ENCODE peak calls at places on chromosomes 13 and 19, in seven cellular contexts. U, E, Y, S, A, B and L are unnamed samples.

GRCh38 chr19:15672580-15673175 is at the start of gene CYP4F12:
- DNase-seq in U (peak), E (no peak), Y (peak), S (peak), A (peak), B (peak), L (no peak)

GRCh38 chr19:16976471-16976870 is 50.1 kb downstream of the CPAMD8 start:
- DNase-seq in U (no peak), E (no peak), Y (no peak), S (no peak), A (no peak), B (no peak), L (no peak)

GRCh38 chr13:113592571-113592970 is 8.0 kb downstream of the TFDP1 start:
- DNase-seq in U (no peak), E (no peak), Y (no peak), S (no peak), A (no peak), B (no peak), L (peak)

GRCh38 chr13:112790735-112791641 is 101.2 kb downstream of the ATP11A start:
- DNase-seq in U (no peak), E (no peak), Y (no peak), S (peak), A (no peak), B (no peak), L (peak)

GRCh38 chr13:31200636-31200970 is 828 bp downstream of the B3GLCT start:
- DNase-seq in U (peak), E (no peak), Y (no peak), S (no peak), A (peak), B (peak), L (peak)

GRCh38 chr19:7224205-7224833 is 69.9 kb downstream of the INSR start:
- DNase-seq in U (no peak), E (no peak), Y (no peak), S (no peak), A (peak), B (peak), L (no peak)

GRCh38 chr19:16824658-16825311 is 4.4 kb upstream of the SIN3B start:
- DNase-seq in U (no peak), E (no peak), Y (no peak), S (peak), A (no peak), B (peak), L (no peak)

GRCh38 chr13:26653310-26653709 is 95.8 kb downstream of the WASF3 start:
- DNase-seq in U (no peak), E (no peak), Y (no peak), S (peak), A (no peak), B (peak), L (no peak)

GRCh38 chr19:55028757-55029156 is 9.3 kb downstream of the GP6 start:
- DNase-seq in U (no peak), E (no peak), Y (no peak), S (no peak), A (no peak), B (no peak), L (no peak)

GRCh38 chr19:12783849-12784393 is 7.4 kb upstream of the JUNB start:
- DNase-seq in U (peak), E (no peak), Y (no peak), S (peak), A (peak), B (no peak), L (no peak)

GRCh38 chr19:6021878-6022569 is 44.1 kb upstream of the RANBP3 start:
- DNase-seq in U (peak), E (peak), Y (peak), S (peak), A (peak), B (peak), L (peak)

GRCh38 chr19:39199025-39199424 is 2.3 kb downstream of the NCCRP1 start:
- DNase-seq in U (no peak), E (no peak), Y (no peak), S (no peak), A (no peak), B (peak), L (no peak)

GRCh38 chr19:45817725-45818301 is 2.7 kb upstream of the RSPH6A start:
- DNase-seq in U (no peak), E (no peak), Y (no peak), S (peak), A (no peak), B (no peak), L (no peak)

GRCh38 chr19:21022996-21023395 is 2.5 kb downstream of the ZNF430 start:
- DNase-seq in U (no peak), E (no peak), Y (no peak), S (peak), A (no peak), B (peak), L (no peak)

GRCh38 chr19:47186337-47187022 is 44.5 kb downstream of the BBC3 start:
- DNase-seq in U (no peak), E (no peak), Y (no peak), S (no peak), A (no peak), B (no peak), L (no peak)

GRCh38 chr13:110438776-110439175 is 122.7 kb downstream of the RAB20 start:
- DNase-seq in U (no peak), E (no peak), Y (no peak), S (no peak), A (no peak), B (no peak), L (no peak)

GRCh38 chr13:96817336-96817941 is 176.8 kb downstream of the OXGR1 start:
- DNase-seq in U (no peak), E (no peak), Y (no peak), S (peak), A (no peak), B (peak), L (no peak)

GRCh38 chr19:40163541-40164129 is 27.6 kb upstream of the MAP3K10 start:
- DNase-seq in U (no peak), E (no peak), Y (no peak), S (no peak), A (no peak), B (no peak), L (no peak)

GRCh38 chr13:99605417-99606321 is 104.4 kb downstream of the TM9SF2 start:
- DNase-seq in U (peak), E (peak), Y (no peak), S (peak), A (peak), B (peak), L (no peak)

GRCh38 chr19:1551068-1552040 is 16.8 kb downstream of the MEX3D start:
- DNase-seq in U (no peak), E (no peak), Y (no peak), S (no peak), A (no peak), B (no peak), L (no peak)

GRCh38 chr19:10620786-10621185 is 4.6 kb upstream of the SLC44A2 start:
- DNase-seq in U (no peak), E (no peak), Y (no peak), S (peak), A (no peak), B (no peak), L (no peak)

GRCh38 chr13:20254076-20254475 is 22.0 kb upstream of the GJB6 start:
- DNase-seq in U (no peak), E (no peak), Y (no peak), S (peak), A (no peak), B (no peak), L (no peak)

GRCh38 chr13:49495783-49496762 is at the start of gene PHF11:
- DNase-seq in U (peak), E (peak), Y (peak), S (peak), A (peak), B (peak), L (peak)
- TF ChIP-seq CTCF in U (peak), E (no peak), Y (no peak), S (no peak), A (no peak), B (no peak), L (peak)

GRCh38 chr19:3073931-3074595 is 11.8 kb upstream of the TLE5 start:
- DNase-seq in U (no peak), E (no peak), Y (no peak), S (peak), A (no peak), B (peak), L (no peak)
- TF ChIP-seq CTCF in U (peak), E (no peak), Y (no peak), S (peak), A (no peak), B (peak), L (no peak)

GRCh38 chr19:14470031-14470876 is 4.9 kb downstream of the PTGER1 start:
- DNase-seq in U (no peak), E (no peak), Y (no peak), S (no peak), A (no peak), B (no peak), L (no peak)

GRCh38 chr19:14467391-14467790 is 7.8 kb downstream of the PTGER1 start:
- DNase-seq in U (no peak), E (no peak), Y (no peak), S (no peak), A (no peak), B (no peak), L (no peak)

GRCh38 chr19:14471436-14472187 is 3.5 kb downstream of the PTGER1 start:
- DNase-seq in U (no peak), E (no peak), Y (no peak), S (no peak), A (no peak), B (no peak), L (no peak)

GRCh38 chr19:14463747-14464146 is 11.4 kb downstream of the PTGER1 start:
- DNase-seq in U (no peak), E (no peak), Y (no peak), S (no peak), A (no peak), B (no peak), L (no peak)

DNA sequence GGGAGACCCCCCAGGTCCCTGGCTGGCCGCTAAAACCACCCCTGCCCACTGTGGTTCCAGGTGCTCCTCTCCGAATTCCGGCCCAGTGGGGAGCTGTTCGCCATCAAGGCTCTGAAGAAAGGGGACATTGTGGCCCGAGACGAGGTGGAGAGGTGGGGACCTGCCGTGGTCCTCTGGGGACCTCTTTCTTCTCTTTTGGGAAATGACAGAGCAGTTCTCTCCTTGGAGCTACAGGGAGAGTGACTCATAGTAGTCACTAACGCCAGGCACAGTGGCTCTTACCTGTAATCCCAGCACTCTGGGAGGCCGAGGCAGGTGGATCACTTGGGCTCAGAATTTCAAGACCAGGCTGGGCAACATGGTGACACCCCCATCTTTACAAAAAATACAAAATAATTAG is 7.3 kb downstream of the PTGER1 start:
- DNase-seq in U (no peak), E (no peak), Y (no peak), S (peak), A (no peak), B (no peak), L (no peak)
- TF ChIP-seq CTCF in U (no peak), E (no peak), Y (no peak), S (peak), A (no peak), B (no peak), L (no peak)

GRCh38 chr19:48255376-48256303 is at the start of gene CARD8:
- DNase-seq in U (peak), E (peak), Y (peak), S (peak), A (peak), B (peak), L (no peak)
- TF ChIP-seq CTCF in U (no peak), E (no peak), Y (no peak), S (peak), A (no peak), B (peak), L (peak)